ENCODE peak calls at places on chromosomes 5 and 9, in eight cellular contexts. One of them, this sample, is unnamed.

GRCh38 chr9:97628668-97629067 is 4.5 kb downstream of the TSTD2 start:
- DNase-seq in activated CD8-positive, alpha-beta memory T cell treated with anti-CD3 and anti-CD28 coated beads for 48 hours: no peak
- DNase-seq in stimulated activated CD8-positive, alpha-beta memory T cell treated with anti-CD3 and anti-CD28 coated beads, Interleukin-7, amount 100 ng/mL, for 1 hour: no peak
- DNase-seq in HFF-Myc: no peak
- DNase-seq in fibroblast of pulmonary artery: no peak
- DNase-seq in neuronal stem cell: no peak
- DNase-seq in NCI-H1930: no peak
- DNase-seq in stimulated activated CD4-positive, alpha-beta T cell treated with anti-CD3 and anti-CD28 coated beads, Interleukin-12 subunit alpha, Interleukin-12 subunit beta, amount 100 ng/mL, for 48 hours: no peak
- DNase-seq in this sample: no peak

GRCh38 chr5:144332265-144332664 is 161.6 kb downstream of the KCTD16 start:
- DNase-seq in neuronal stem cell: no peak
- DNase-seq in stimulated activated CD4-positive, alpha-beta T cell treated with anti-CD3 and anti-CD28 coated beads, Interleukin-12 subunit alpha, Interleukin-12 subunit beta, amount 100 ng/mL, for 48 hours: no peak
- DNase-seq in NCI-H1930: no peak
- DNase-seq in fibroblast of pulmonary artery: no peak
- DNase-seq in stimulated activated CD8-positive, alpha-beta memory T cell treated with anti-CD3 and anti-CD28 coated beads, Interleukin-7, amount 100 ng/mL, for 1 hour: no peak
- DNase-seq in activated CD8-positive, alpha-beta memory T cell treated with anti-CD3 and anti-CD28 coated beads for 48 hours: no peak
- DNase-seq in HFF-Myc: no peak
- DNase-seq in this sample: no peak

GRCh38 chr5:113354056-113354455 is 80.7 kb downstream of the TSSK1B start:
- DNase-seq in HFF-Myc: no peak
- DNase-seq in NCI-H1930: no peak
- DNase-seq in activated CD8-positive, alpha-beta memory T cell treated with anti-CD3 and anti-CD28 coated beads for 48 hours: no peak
- DNase-seq in stimulated activated CD8-positive, alpha-beta memory T cell treated with anti-CD3 and anti-CD28 coated beads, Interleukin-7, amount 100 ng/mL, for 1 hour: no peak
- DNase-seq in fibroblast of pulmonary artery: no peak
- DNase-seq in stimulated activated CD4-positive, alpha-beta T cell treated with anti-CD3 and anti-CD28 coated beads, Interleukin-12 subunit alpha, Interleukin-12 subunit beta, amount 100 ng/mL, for 48 hours: no peak
- DNase-seq in neuronal stem cell: no peak
- DNase-seq in this sample: no peak

GRCh38 chr5:87560528-87560927 is 147.8 kb upstream of the CCNH start:
- DNase-seq in stimulated activated CD8-positive, alpha-beta memory T cell treated with anti-CD3 and anti-CD28 coated beads, Interleukin-7, amount 100 ng/mL, for 1 hour: no peak
- DNase-seq in HFF-Myc: no peak
- DNase-seq in activated CD8-positive, alpha-beta memory T cell treated with anti-CD3 and anti-CD28 coated beads for 48 hours: no peak
- DNase-seq in NCI-H1930: no peak
- DNase-seq in fibroblast of pulmonary artery: no peak
- DNase-seq in stimulated activated CD4-positive, alpha-beta T cell treated with anti-CD3 and anti-CD28 coated beads, Interleukin-12 subunit alpha, Interleukin-12 subunit beta, amount 100 ng/mL, for 48 hours: no peak
- DNase-seq in neuronal stem cell: no peak
- DNase-seq in this sample: no peak

GRCh38 chr5:1480217-1480616 is 35.0 kb upstream of the SLC6A3 start:
- DNase-seq in activated CD8-positive, alpha-beta memory T cell treated with anti-CD3 and anti-CD28 coated beads for 48 hours: no peak
- DNase-seq in NCI-H1930: no peak
- DNase-seq in fibroblast of pulmonary artery: no peak
- DNase-seq in stimulated activated CD8-positive, alpha-beta memory T cell treated with anti-CD3 and anti-CD28 coated beads, Interleukin-7, amount 100 ng/mL, for 1 hour: no peak
- DNase-seq in stimulated activated CD4-positive, alpha-beta T cell treated with anti-CD3 and anti-CD28 coated beads, Interleukin-12 subunit alpha, Interleukin-12 subunit beta, amount 100 ng/mL, for 48 hours: no peak
- DNase-seq in neuronal stem cell: no peak
- DNase-seq in HFF-Myc: no peak
- DNase-seq in this sample: no peak

GRCh38 chr9:21994996-21995651 is 533 bp downstream of the CDKN2B-AS1 start:
- DNase-seq in fibroblast of pulmonary artery: peak; percentile 74
- DNase-seq in neuronal stem cell: no peak
- DNase-seq in NCI-H1930: peak; percentile 81
- DNase-seq in activated CD8-positive, alpha-beta memory T cell treated with anti-CD3 and anti-CD28 coated beads for 48 hours: no peak
- DNase-seq in stimulated activated CD8-positive, alpha-beta memory T cell treated with anti-CD3 and anti-CD28 coated beads, Interleukin-7, amount 100 ng/mL, for 1 hour: no peak
- DNase-seq in stimulated activated CD4-positive, alpha-beta T cell treated with anti-CD3 and anti-CD28 coated beads, Interleukin-12 subunit alpha, Interleukin-12 subunit beta, amount 100 ng/mL, for 48 hours: peak; percentile 52
- DNase-seq in HFF-Myc: no peak
- DNase-seq in this sample: peak; percentile 86

GRCh38 chr5:137269297-137269696 is 229.8 kb downstream of the SPOCK1 start:
- DNase-seq in HFF-Myc: no peak
- DNase-seq in NCI-H1930: no peak
- DNase-seq in neuronal stem cell: no peak
- DNase-seq in stimulated activated CD4-positive, alpha-beta T cell treated with anti-CD3 and anti-CD28 coated beads, Interleukin-12 subunit alpha, Interleukin-12 subunit beta, amount 100 ng/mL, for 48 hours: no peak
- DNase-seq in fibroblast of pulmonary artery: no peak
- DNase-seq in stimulated activated CD8-positive, alpha-beta memory T cell treated with anti-CD3 and anti-CD28 coated beads, Interleukin-7, amount 100 ng/mL, for 1 hour: no peak
- DNase-seq in activated CD8-positive, alpha-beta memory T cell treated with anti-CD3 and anti-CD28 coated beads for 48 hours: no peak
- DNase-seq in this sample: no peak

GRCh38 chr9:135463140-135463539 is 16.4 kb upstream of the PPP1R26 start:
- DNase-seq in fibroblast of pulmonary artery: no peak
- DNase-seq in HFF-Myc: peak; percentile 11
- DNase-seq in stimulated activated CD4-positive, alpha-beta T cell treated with anti-CD3 and anti-CD28 coated beads, Interleukin-12 subunit alpha, Interleukin-12 subunit beta, amount 100 ng/mL, for 48 hours: no peak
- DNase-seq in NCI-H1930: no peak
- DNase-seq in neuronal stem cell: no peak
- DNase-seq in activated CD8-positive, alpha-beta memory T cell treated with anti-CD3 and anti-CD28 coated beads for 48 hours: no peak
- DNase-seq in stimulated activated CD8-positive, alpha-beta memory T cell treated with anti-CD3 and anti-CD28 coated beads, Interleukin-7, amount 100 ng/mL, for 1 hour: no peak
- DNase-seq in this sample: no peak

GRCh38 chr5:157186309-157187045 is 5.8 kb downstream of the ITK start:
- DNase-seq in fibroblast of pulmonary artery: no peak
- DNase-seq in neuronal stem cell: no peak
- DNase-seq in NCI-H1930: no peak
- DNase-seq in activated CD8-positive, alpha-beta memory T cell treated with anti-CD3 and anti-CD28 coated beads for 48 hours: no peak
- DNase-seq in stimulated activated CD8-positive, alpha-beta memory T cell treated with anti-CD3 and anti-CD28 coated beads, Interleukin-7, amount 100 ng/mL, for 1 hour: no peak
- DNase-seq in HFF-Myc: no peak
- DNase-seq in stimulated activated CD4-positive, alpha-beta T cell treated with anti-CD3 and anti-CD28 coated beads, Interleukin-12 subunit alpha, Interleukin-12 subunit beta, amount 100 ng/mL, for 48 hours: no peak
- DNase-seq in this sample: no peak

GRCh38 chr9:134832471-134832870 is 48.1 kb upstream of the FCN2 start:
- DNase-seq in NCI-H1930: no peak
- DNase-seq in stimulated activated CD8-positive, alpha-beta memory T cell treated with anti-CD3 and anti-CD28 coated beads, Interleukin-7, amount 100 ng/mL, for 1 hour: no peak
- DNase-seq in HFF-Myc: no peak
- DNase-seq in activated CD8-positive, alpha-beta memory T cell treated with anti-CD3 and anti-CD28 coated beads for 48 hours: no peak
- DNase-seq in stimulated activated CD4-positive, alpha-beta T cell treated with anti-CD3 and anti-CD28 coated beads, Interleukin-12 subunit alpha, Interleukin-12 subunit beta, amount 100 ng/mL, for 48 hours: no peak
- DNase-seq in fibroblast of pulmonary artery: no peak
- DNase-seq in neuronal stem cell: no peak
- DNase-seq in this sample: no peak

This sample was measured in stimulated activated naive B cell treated with anti-CD40 and anti-IgM and Interleukin-4, amounts not matched to agents 10 μg/mL and 1 μg/mL and 100 μg/mL, for 72 hours.